ENCODE peak calls at places on chromosomes 12 and 14, in nine cellular contexts. D is stimulated activated CD8-positive, alpha-beta memory T cell treated with anti-CD3 and anti-CD28 coated beads, Interleukin-2, amount 100 ng/mL, for 1 hour; E is NCI-H748 treated with DMSO at 0.1 percent for 48 hours; N is sciatic nerve; Q is activated T-helper 9 cell treated with anti-CD3 and anti-CD28 coated beads, Interleukin-2, amount 50 U/mL, for 16 hours; B is activated T-helper 1 cell treated with Interleukin-2 at 50 U/mL for 16 hours; P is AG09319; A is non-pigmented ciliary epithelial cell; X is nephron progenitor cell. M is an unnamed sample.

GRCh38 chr12:88245905-88246304 is 103.8 kb downstream of the TMTC3 start:
- DNase-seq in Q (no peak), D (no peak), N (no peak), B (no peak), E (no peak), A (no peak), P (no peak), X (no peak), M (no peak)

GRCh38 chr12:68122236-68122920 is 37.2 kb downstream of the IFNG start:
- DNase-seq in B (no peak), E (no peak), D (no peak), X (no peak), N (no peak), Q (no peak), P (no peak), A (peak; percentile 32), M (no peak)

GRCh38 chr14:32898876-32899275 is 39.8 kb upstream of the NPAS3 start:
- DNase-seq in D (no peak), X (no peak), B (no peak), P (no peak), A (no peak), E (no peak), N (no peak), Q (no peak), M (no peak)

GRCh38 chr12:19577131-19577530 is 137.8 kb downstream of the AEBP2 start:
- DNase-seq in P (no peak), E (no peak), N (no peak), D (no peak), Q (no peak), X (no peak), A (no peak), B (no peak), M (no peak)

GRCh38 chr12:68844788-68845695 is 37.1 kb downstream of the MDM2 start:
- DNase-seq in B (no peak), D (no peak), A (no peak), P (no peak), X (no peak), N (no peak), E (no peak), Q (no peak), M (no peak)

GRCh38 chr12:42482820-42483533 is 106.6 kb downstream of the PRICKLE1 start:
- DNase-seq in E (peak; percentile 65), B (peak; percentile 17), A (no peak), Q (peak; percentile 18), X (peak; percentile 92), D (no peak), P (no peak), N (peak; percentile 86), M (no peak)

GRCh38 chr14:51517116-51517515 is 134.6 kb upstream of the FRMD6 start:
- DNase-seq in E (peak; percentile 6), Q (no peak), D (no peak), A (no peak), P (no peak), B (no peak), N (no peak), X (no peak), M (no peak)

GRCh38 chr12:50005150-50005549 is 20.1 kb downstream of the RACGAP1 start:
- DNase-seq in D (no peak), X (no peak), N (no peak), B (no peak), E (no peak), P (no peak), Q (no peak), A (no peak), M (no peak)

GRCh38 chr14:31994391-31995033 is 82.6 kb upstream of the ARHGAP5 start:
- DNase-seq in D (no peak), E (no peak), P (no peak), N (no peak), Q (no peak), B (no peak), X (no peak), A (no peak), M (no peak)

GRCh38 chr12:54689034-54689372 is 40.8 kb upstream of the DCD start:
- DNase-seq in Q (no peak), E (peak; percentile 69), B (no peak), A (no peak), N (no peak), D (no peak), P (no peak), X (no peak), M (no peak)

GRCh38 chr12:71371132-71371531 is 68.5 kb upstream of the LGR5 start:
- DNase-seq in B (no peak), E (no peak), A (no peak), X (no peak), N (no peak), D (no peak), Q (no peak), P (no peak), M (no peak)

GRCh38 chr14:61620130-61620946 is 75.0 kb upstream of the HIF1A start:
- DNase-seq in D (no peak), X (no peak), Q (peak; percentile 18), A (no peak), P (peak; percentile 87), B (no peak), E (no peak), N (no peak), M (no peak)

GRCh38 chr14:105059035-105059916 is 6.0 kb downstream of the GPR132 start:
- DNase-seq in E (no peak), D (no peak), N (peak; percentile 63), Q (no peak), B (no peak), X (no peak), P (no peak), A (no peak), M (no peak)

M was measured in HL-60.